ENCODE peak calls at places on chromosomes 7 and 10, in five cellular contexts. I, E, N, H and S are unnamed samples.

GRCh38 chr7:30682131-30683083 is at the start of gene CRHR2:
- DNase-seq in H (no peak), I (no peak), N (no peak), E (no peak), S (peak)

GRCh38 chr10:48452879-48453412 is 146.5 kb downstream of the MAPK8 start:
- DNase-seq in H (peak), I (no peak), E (no peak), N (no peak), S (no peak)

GRCh38 chr7:6526997-6527378 is 24.3 kb downstream of the GRID2IP start:
- DNase-seq in I (no peak), H (no peak), E (no peak), N (no peak), S (no peak)

GRCh38 chr10:130026670-130027456 is 62.8 kb upstream of the EBF3 start:
- DNase-seq in H (no peak), E (no peak), N (no peak), I (no peak), S (no peak)

GRCh38 chr10:16909271-16909767 is 92.1 kb upstream of the RSU1 start:
- DNase-seq in E (no peak), H (no peak), I (no peak), N (no peak), S (no peak)

GRCh38 chr10:97647556-97647955 is 7.1 kb downstream of the PI4K2A start:
- DNase-seq in E (no peak), H (no peak), I (no peak), N (no peak), S (no peak)

GRCh38 chr7:31495653-31496052 is 18.2 kb upstream of the ITPRID1 start:
- DNase-seq in H (no peak), N (no peak), I (no peak), E (no peak), S (no peak)

GRCh38 chr10:60731134-60731883 is 47.0 kb upstream of the CDK1 start:
- DNase-seq in I (no peak), E (no peak), H (no peak), N (no peak), S (no peak)

GRCh38 chr10:117609095-117609821 is 66.7 kb downstream of the EMX2 start:
- DNase-seq in N (no peak), I (no peak), E (no peak), H (peak), S (no peak)

GRCh38 chr10:79483299-79483698 is 29.0 kb upstream of the EIF5AL1 start:
- DNase-seq in H (no peak), E (no peak), N (no peak), I (no peak), S (no peak)

GRCh38 chr10:88897019-88897853 is 17.2 kb downstream of the STAMBPL1 start:
- DNase-seq in H (no peak), E (peak), I (no peak), N (no peak), S (peak)

GRCh38 chr7:76073335-76073990 is 25.6 kb downstream of the MDH2 start:
- DNase-seq in I (no peak), H (no peak), N (no peak), E (no peak), S (no peak)

GRCh38 chr7:127258111-127258510 is 5.4 kb upstream of the GRM8 start:
- DNase-seq in H (no peak), E (no peak), N (no peak), I (no peak), S (no peak)

GRCh38 chr10:118106426-118106825 is 59.7 kb upstream of the RAB11FIP2 start:
- DNase-seq in N (no peak), E (peak), I (peak), H (no peak), S (no peak)

GRCh38 chr7:133591704-133592340 is 338.9 kb downstream of the EXOC4 start:
- DNase-seq in H (no peak), E (no peak), I (no peak), N (no peak), S (no peak)

GRCh38 chr7:149562602-149563001 is 65.0 kb upstream of the ZNF746 start:
- DNase-seq in I (no peak), E (no peak), N (no peak), H (no peak), S (no peak)

GRCh38 chr7:157499835-157500153 is 163.0 kb downstream of the DNAJB6 start:
- DNase-seq in I (no peak), H (peak), N (no peak), E (no peak), S (no peak)

GRCh38 chr10:33421789-33422188 is 87.3 kb upstream of the NRP1 start:
- DNase-seq in H (no peak), E (no peak), N (no peak), I (no peak), S (no peak)

GRCh38 chr7:2626498-2627117 is 5.2 kb upstream of the TTYH3 start:
- DNase-seq in N (no peak), H (no peak), E (no peak), I (no peak), S (no peak)

GRCh38 chr10:61937631-61938284 is 36.3 kb downstream of the ARID5B start:
- DNase-seq in I (no peak), H (no peak), N (no peak), E (no peak), S (no peak)

GRCh38 chr7:46610746-46611145 is 689.7 kb upstream of the IGFBP3 start:
- DNase-seq in H (no peak), I (no peak), N (no peak), E (no peak), S (no peak)

GRCh38 chr7:31043035-31043434 is 9.1 kb upstream of the ADCYAP1R1 start:
- DNase-seq in E (no peak), H (no peak), N (peak), I (no peak), S (no peak)

GRCh38 chr10:125107166-125107949 is 53.0 kb downstream of the CTBP2 start:
- DNase-seq in I (no peak), N (no peak), E (no peak), H (peak), S (no peak)

GRCh38 chr10:6980353-6980752 is 400.3 kb upstream of the PRKCQ start:
- DNase-seq in N (no peak), I (peak), H (no peak), E (no peak), S (no peak)

GRCh38 chr10:29437871-29438270 is 149.0 kb downstream of the LYZL1 start:
- DNase-seq in E (no peak), N (no peak), I (no peak), H (no peak), S (no peak)

GRCh38 chr10:109679478-109679877 is 243.8 kb downstream of the XPNPEP1 start:
- DNase-seq in I (no peak), H (no peak), E (no peak), N (no peak), S (no peak)

GRCh38 chr7:93981480-93981874 is 22.7 kb downstream of the BET1 start:
- DNase-seq in N (no peak), H (no peak), E (no peak), I (no peak), S (no peak)

GRCh38 chr10:57948796-57949195 is 318.9 kb downstream of the IPMK start:
- DNase-seq in H (no peak), N (no peak), I (no peak), E (no peak), S (no peak)

GRCh38 chr10:1107679-1108078 is 51.5 kb downstream of the WDR37 start:
- DNase-seq in H (peak), I (no peak), N (no peak), E (no peak), S (no peak)

GRCh38 chr7:104275900-104276299 is 52.5 kb upstream of the LHFPL3 start:
- DNase-seq in E (no peak), I (no peak), H (no peak), N (no peak), S (no peak)

GRCh38 chr7:122135275-122135674 is 8.8 kb downstream of the AASS start:
- DNase-seq in H (no peak), I (no peak), E (no peak), N (no peak), S (no peak)

GRCh38 chr7:28544453-28545142 is 132.3 kb downstream of the CREB5 start:
- DNase-seq in E (no peak), I (no peak), H (no peak), N (no peak), S (no peak)

GRCh38 chr7:25600521-25600920 is 372.2 kb upstream of the NPVF start:
- DNase-seq in E (no peak), H (no peak), I (no peak), N (no peak), S (no peak)

GRCh38 chr7:130943336-130943901 is 209.4 kb upstream of the KLF14 start:
- DNase-seq in H (no peak), I (peak), N (no peak), E (no peak), S (no peak)

GRCh38 chr7:155885162-155886160 is 73.2 kb upstream of the SHH start:
- DNase-seq in H (peak), I (no peak), N (no peak), E (no peak), S (no peak)